ENCODE peak calls at places on chromosomes 16 and 17, in six cellular contexts. One of them, this sample, is unnamed.

GRCh38 chr17:7225711-7226331 is 6.1 kb downstream of the ACADVL start:
- DNase-seq in prostate gland: no peak
- DNase-seq in cardiac muscle cell: no peak
- DNase-seq in PC-9: no peak
- DNase-seq in fibroblast of lung: no peak
- DNase-seq in ascending aorta: no peak
- DNase-seq in this sample: no peak

GRCh38 chr17:81860756-81861568 is 627 bp upstream of the P4HB start:
- DNase-seq in prostate gland: peak
- DNase-seq in cardiac muscle cell: peak
- DNase-seq in PC-9: peak
- DNase-seq in fibroblast of lung: peak
- DNase-seq in ascending aorta: peak
- DNase-seq in this sample: peak

GRCh38 chr17:1384881-1385280 is 15.1 kb downstream of the YWHAE start:
- DNase-seq in prostate gland: no peak
- DNase-seq in cardiac muscle cell: peak
- DNase-seq in PC-9: no peak
- DNase-seq in fibroblast of lung: no peak
- DNase-seq in ascending aorta: no peak
- DNase-seq in this sample: no peak

GRCh38 chr16:17171250-17172143 is 299.3 kb downstream of the XYLT1 start:
- DNase-seq in prostate gland: no peak
- DNase-seq in cardiac muscle cell: no peak
- DNase-seq in PC-9: no peak
- DNase-seq in fibroblast of lung: no peak
- DNase-seq in ascending aorta: no peak
- DNase-seq in this sample: no peak

GRCh38 chr16:73047536-73048291 is at the start of gene ZFHX3:
- DNase-seq in prostate gland: peak
- DNase-seq in cardiac muscle cell: peak
- DNase-seq in PC-9: peak
- DNase-seq in fibroblast of lung: peak
- DNase-seq in ascending aorta: peak
- DNase-seq in this sample: no peak

GRCh38 chr17:54992797-54993639 is 24.5 kb downstream of the STXBP4 start:
- DNase-seq in prostate gland: peak
- DNase-seq in cardiac muscle cell: peak
- DNase-seq in PC-9: peak
- DNase-seq in fibroblast of lung: peak
- DNase-seq in ascending aorta: no peak
- DNase-seq in this sample: peak

GRCh38 chr17:81057079-81057730 is 22.3 kb downstream of the BAIAP2 start:
- DNase-seq in prostate gland: peak
- DNase-seq in cardiac muscle cell: peak
- DNase-seq in PC-9: peak
- DNase-seq in fibroblast of lung: no peak
- DNase-seq in ascending aorta: no peak
- DNase-seq in this sample: peak

GRCh38 chr16:70396209-70396904 is 42.5 kb downstream of the ST3GAL2 start:
- DNase-seq in prostate gland: no peak
- DNase-seq in cardiac muscle cell: no peak
- DNase-seq in PC-9: no peak
- DNase-seq in fibroblast of lung: no peak
- DNase-seq in ascending aorta: no peak
- DNase-seq in this sample: no peak

GRCh38 chr17:79473111-79473835 is 137.6 kb downstream of the RBFOX3 start:
- DNase-seq in prostate gland: no peak
- DNase-seq in cardiac muscle cell: no peak
- DNase-seq in PC-9: no peak
- DNase-seq in fibroblast of lung: peak
- DNase-seq in ascending aorta: no peak
- DNase-seq in this sample: no peak

GRCh38 chr17:75416006-75416405 is 10.5 kb upstream of the GRB2 start:
- DNase-seq in prostate gland: no peak
- DNase-seq in cardiac muscle cell: no peak
- DNase-seq in PC-9: no peak
- DNase-seq in fibroblast of lung: no peak
- DNase-seq in ascending aorta: no peak
- DNase-seq in this sample: no peak

GRCh38 chr16:79265701-79266100 is 334.8 kb downstream of the MAF start:
- DNase-seq in prostate gland: no peak
- DNase-seq in cardiac muscle cell: no peak
- DNase-seq in PC-9: no peak
- DNase-seq in fibroblast of lung: no peak
- DNase-seq in ascending aorta: no peak
- DNase-seq in this sample: no peak

GRCh38 chr17:39668141-39668924 is at the start of gene PNMT:
- DNase-seq in prostate gland: peak
- DNase-seq in cardiac muscle cell: peak
- DNase-seq in PC-9: no peak
- DNase-seq in fibroblast of lung: peak
- DNase-seq in ascending aorta: no peak
- DNase-seq in this sample: peak

GRCh38 chr17:79400989-79401703 is 209.7 kb downstream of the RBFOX3 start:
- DNase-seq in prostate gland: peak
- DNase-seq in cardiac muscle cell: peak
- DNase-seq in PC-9: no peak
- DNase-seq in fibroblast of lung: peak
- DNase-seq in ascending aorta: peak
- DNase-seq in this sample: peak

GRCh38 chr17:43676471-43676870 is 14.7 kb upstream of the MEOX1 start:
- DNase-seq in prostate gland: no peak
- DNase-seq in cardiac muscle cell: no peak
- DNase-seq in PC-9: peak
- DNase-seq in fibroblast of lung: peak
- DNase-seq in ascending aorta: no peak
- DNase-seq in this sample: no peak

GRCh38 chr17:2192367-2193028 is 111.1 kb downstream of the SMG6 start:
- DNase-seq in prostate gland: no peak
- DNase-seq in cardiac muscle cell: peak
- DNase-seq in PC-9: peak
- DNase-seq in fibroblast of lung: peak
- DNase-seq in ascending aorta: peak
- DNase-seq in this sample: peak

GRCh38 chr16:21950782-21951521 is 2.2 kb upstream of the UQCRC2 start:
- DNase-seq in prostate gland: no peak
- DNase-seq in cardiac muscle cell: peak
- DNase-seq in PC-9: peak
- DNase-seq in fibroblast of lung: peak
- DNase-seq in ascending aorta: no peak
- DNase-seq in this sample: peak

DNA sequence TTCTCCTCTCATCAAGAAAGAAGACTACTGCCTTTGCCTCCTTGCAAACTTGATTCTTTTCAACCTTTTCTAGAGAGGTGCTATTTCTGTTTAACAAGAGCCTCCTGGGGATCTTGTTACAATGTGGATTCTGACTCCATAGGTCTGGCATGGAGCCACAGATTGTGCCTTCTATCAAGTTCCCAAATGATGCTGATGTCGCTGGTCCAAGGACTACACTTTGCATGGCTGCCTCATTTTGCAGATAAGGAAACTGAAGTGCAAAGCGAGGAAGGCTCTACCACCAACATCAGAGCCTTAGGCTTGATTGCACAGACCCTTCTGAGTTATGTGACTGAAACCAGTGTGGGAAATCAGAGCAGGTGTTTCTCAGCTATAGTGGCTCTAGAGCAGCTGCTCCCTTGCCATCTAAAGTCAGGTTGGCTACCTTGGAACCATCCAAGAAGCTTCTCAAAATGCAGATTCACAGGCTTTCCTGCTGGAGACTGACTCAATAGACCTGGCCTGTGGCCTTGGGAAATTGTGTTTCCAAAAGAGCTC is 377.9 kb downstream of the SOX9 start:
- DNase-seq in prostate gland: no peak
- DNase-seq in cardiac muscle cell: no peak
- DNase-seq in PC-9: no peak
- DNase-seq in fibroblast of lung: peak
- DNase-seq in ascending aorta: no peak
- DNase-seq in this sample: no peak
- TF ChIP-seq CTCF in prostate gland: no peak
- TF ChIP-seq CTCF in cardiac muscle cell: no peak
- TF ChIP-seq CTCF in PC-9: no peak
- TF ChIP-seq CTCF in fibroblast of lung: no peak
- TF ChIP-seq CTCF in ascending aorta: no peak
- TF ChIP-seq CTCF in this sample: no peak

DNA sequence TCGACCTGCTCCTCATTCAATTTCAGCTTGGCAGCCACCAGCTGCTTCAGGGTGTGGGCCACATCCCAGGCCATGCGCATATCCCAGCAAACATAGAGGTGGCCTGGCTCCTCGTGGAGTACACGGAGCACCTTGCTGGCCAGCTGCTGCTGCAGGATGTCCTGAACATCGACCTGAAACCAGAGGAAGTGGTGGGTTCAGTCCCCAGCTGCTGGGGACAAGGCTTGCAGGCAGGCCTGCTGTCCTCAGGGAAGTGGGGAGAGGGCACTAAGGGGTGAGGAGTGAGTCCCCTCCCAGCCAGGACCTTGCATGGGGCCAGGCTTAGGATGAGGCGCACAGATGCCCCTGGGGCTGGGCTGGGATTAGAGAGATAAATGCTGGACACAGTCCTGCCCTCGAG is 22.6 kb downstream of the LGALS9 start:
- DNase-seq in prostate gland: no peak
- DNase-seq in cardiac muscle cell: no peak
- DNase-seq in PC-9: no peak
- DNase-seq in fibroblast of lung: no peak
- DNase-seq in ascending aorta: no peak
- DNase-seq in this sample: no peak
- H3K27ac ChIP-seq in prostate gland: no peak
- H3K27ac ChIP-seq in cardiac muscle cell: no peak
- H3K27ac ChIP-seq in PC-9: no peak
- H3K27ac ChIP-seq in fibroblast of lung: no peak
- H3K27ac ChIP-seq in ascending aorta: no peak
- H3K27ac ChIP-seq in this sample: no peak

GRCh38 chr16:83356266-83356665 is 451.5 kb upstream of the HSBP1 start:
- DNase-seq in prostate gland: peak
- DNase-seq in cardiac muscle cell: peak
- DNase-seq in PC-9: no peak
- DNase-seq in fibroblast of lung: peak
- DNase-seq in ascending aorta: no peak
- DNase-seq in this sample: peak
- TF ChIP-seq CTCF in prostate gland: peak
- TF ChIP-seq CTCF in cardiac muscle cell: peak
- TF ChIP-seq CTCF in PC-9: peak
- TF ChIP-seq CTCF in fibroblast of lung: peak
- TF ChIP-seq CTCF in ascending aorta: peak
- TF ChIP-seq CTCF in this sample: peak

GRCh38 chr17:29533976-29534375 is 32.9 kb downstream of the ABHD15 start:
- DNase-seq in prostate gland: no peak
- DNase-seq in cardiac muscle cell: no peak
- DNase-seq in PC-9: no peak
- DNase-seq in fibroblast of lung: no peak
- DNase-seq in ascending aorta: no peak
- DNase-seq in this sample: no peak
- H3K27ac ChIP-seq in prostate gland: no peak
- H3K27ac ChIP-seq in cardiac muscle cell: no peak
- H3K27ac ChIP-seq in PC-9: no peak
- H3K27ac ChIP-seq in fibroblast of lung: no peak
- H3K27ac ChIP-seq in ascending aorta: no peak
- H3K27ac ChIP-seq in this sample: no peak

GRCh38 chr16:68445458-68445857 is 2.9 kb downstream of the SMPD3 start:
- DNase-seq in prostate gland: no peak
- DNase-seq in cardiac muscle cell: peak
- DNase-seq in PC-9: peak
- DNase-seq in fibroblast of lung: no peak
- DNase-seq in ascending aorta: no peak
- DNase-seq in this sample: peak
- TF ChIP-seq CTCF in prostate gland: peak
- TF ChIP-seq CTCF in cardiac muscle cell: peak
- TF ChIP-seq CTCF in PC-9: peak
- TF ChIP-seq CTCF in fibroblast of lung: peak
- TF ChIP-seq CTCF in ascending aorta: no peak
- TF ChIP-seq CTCF in this sample: no peak